ENCODE peak calls at places on chromosomes 6 and 20, in ten cellular contexts. X, H, B, V, E, U, S, M, D and F are unnamed samples. For H3K36me3, the result is how much of the 10 kb centered on the place peaks cover.

GRCh38 chr6:38799529-38800184 is 84.5 kb downstream of the DNAH8 start:
- DNase-seq in S (no peak), E (no peak), U (no peak), X (no peak), M (no peak), V (no peak), D (no peak), H (no peak), B (no peak), F (no peak)

GRCh38 chr6:153001767-153002612 is 519 bp downstream of the MTRF1L start:
- DNase-seq in X (no peak), B (no peak), H (no peak), U (no peak), E (no peak), S (no peak), D (no peak), V (no peak), M (no peak), F (peak)

GRCh38 chr6:166687538-166688259 is 60.6 kb upstream of the RPS6KA2 start:
- DNase-seq in S (no peak), H (peak), V (no peak), X (no peak), U (no peak), M (no peak), D (no peak), B (no peak), E (no peak), F (no peak)

GRCh38 chr20:62726276-62726675 is 17.6 kb downstream of the NTSR1 start:
- DNase-seq in D (no peak), M (no peak), X (no peak), E (no peak), S (no peak), H (no peak), U (no peak), B (no peak), V (no peak), F (no peak)

GRCh38 chr6:13488015-13488895 is 855 bp upstream of the GFOD1 start:
- DNase-seq in M (no peak), V (peak), U (no peak), D (peak), E (peak), H (no peak), B (peak), X (peak), S (no peak), F (no peak)

GRCh38 chr6:47836046-47836445 is 54.2 kb downstream of the OPN5 start:
- DNase-seq in U (no peak), H (no peak), D (no peak), B (no peak), S (no peak), M (no peak), V (no peak), X (no peak), E (no peak), F (no peak)

GRCh38 chr6:167221408-167222201 is 63.8 kb upstream of the GPR31 start:
- DNase-seq in X (no peak), M (no peak), D (no peak), S (peak), B (no peak), E (no peak), U (no peak), H (no peak), V (no peak), F (no peak)

GRCh38 chr6:13229205-13230085 is 98.9 kb downstream of the TBC1D7 start:
- DNase-seq in M (peak), S (no peak), D (no peak), U (no peak), V (peak), X (no peak), H (no peak), B (peak), E (no peak), F (peak)

GRCh38 chr6:145483191-145483996 is 251.9 kb downstream of the EPM2A start:
- DNase-seq in M (no peak), U (no peak), E (no peak), D (no peak), S (no peak), H (no peak), B (peak), V (no peak), X (no peak), F (no peak)

GRCh38 chr6:149642829-149643580 is 5.5 kb downstream of the KATNA1 start:
- DNase-seq in H (no peak), X (no peak), E (no peak), V (no peak), B (peak), S (no peak), U (no peak), M (no peak), D (no peak), F (no peak)

GRCh38 chr6:143429970-143430369 is 20.5 kb downstream of the ADAT2 start:
- DNase-seq in X (no peak), H (no peak), E (no peak), B (no peak), V (no peak), D (no peak), M (no peak), S (no peak), U (no peak), F (no peak)

GRCh38 chr6:144149894-144150672 is at the start of gene STX11:
- DNase-seq in M (peak), X (peak), H (peak), S (peak), E (peak), U (no peak), B (peak), V (peak), D (peak), F (peak)

GRCh38 chr6:113719056-113719455 is 138.1 kb upstream of the MARCKS start:
- DNase-seq in U (no peak), V (no peak), D (no peak), H (no peak), S (no peak), E (no peak), M (no peak), B (no peak), X (no peak), F (no peak)

GRCh38 chr6:36827261-36828079 is 11.8 kb downstream of the CPNE5 start:
- DNase-seq in U (no peak), V (no peak), H (no peak), B (peak), S (no peak), E (peak), M (no peak), D (no peak), X (peak), F (no peak)

GRCh38 chr20:61288331-61288784 is 36.3 kb downstream of the CDH4 start:
- DNase-seq in M (no peak), V (no peak), B (no peak), S (no peak), H (peak), E (no peak), D (no peak), U (no peak), X (no peak), F (no peak)

GRCh38 chr6:5054427-5054873 is 30.7 kb upstream of the PPP1R3G start:
- DNase-seq in U (no peak), D (no peak), V (no peak), H (no peak), X (no peak), S (no peak), M (no peak), B (peak), E (no peak), F (no peak)

GRCh38 chr6:116500969-116501433 is 10.4 kb upstream of the CALHM5 start:
- DNase-seq in B (peak), H (no peak), E (no peak), U (no peak), V (no peak), X (no peak), D (no peak), S (no peak), M (no peak), F (no peak)

GRCh38 chr6:85360794-85361642 is 88.9 kb upstream of the NT5E start:
- DNase-seq in V (no peak), X (peak), M (no peak), D (no peak), B (peak), E (peak), U (peak), H (no peak), S (peak), F (no peak)

GRCh38 chr6:167898673-167899311 is 72.1 kb downstream of the AFDN start:
- DNase-seq in B (peak), H (no peak), E (no peak), M (no peak), D (no peak), V (no peak), U (no peak), X (no peak), S (no peak), F (no peak)

GRCh38 chr6:75609639-75610590 is 8.2 kb downstream of the SENP6 start:
- DNase-seq in V (no peak), B (peak), D (no peak), M (no peak), X (no peak), E (no peak), S (no peak), U (no peak), H (no peak), F (no peak)

GRCh38 chr6:16316741-16317251 is 78.4 kb downstream of the GMPR start:
- DNase-seq in S (no peak), V (no peak), M (no peak), H (no peak), X (no peak), B (peak), U (no peak), D (no peak), E (peak), F (no peak)

GRCh38 chr6:54958446-54958845 is 111.9 kb downstream of the FAM83B start:
- DNase-seq in X (no peak), S (no peak), D (no peak), H (no peak), U (no peak), E (no peak), B (no peak), M (no peak), V (no peak), F (no peak)

GRCh38 chr20:19784511-19785172 is 26.6 kb downstream of the RIN2 start:
- DNase-seq in S (peak), D (peak), B (peak), V (peak), M (peak), X (peak), H (peak), E (peak), U (no peak), F (no peak)

GRCh38 chr6:113449051-113449450 is 408.1 kb upstream of the MARCKS start:
- DNase-seq in H (no peak), S (no peak), U (no peak), M (no peak), E (no peak), B (no peak), D (no peak), V (no peak), X (no peak), F (no peak)

GRCh38 chr20:61959301-61959700 is 106.4 kb downstream of the TAF4 start:
- DNase-seq in S (no peak), H (peak), D (no peak), X (no peak), V (peak), M (no peak), U (no peak), B (no peak), E (peak), F (no peak)

GRCh38 chr6:4581468-4582420 is 194.5 kb upstream of the CDYL start:
- DNase-seq in S (no peak), M (no peak), H (no peak), B (peak), D (no peak), V (no peak), U (no peak), X (no peak), E (no peak), F (no peak)

GRCh38 chr6:53510751-53511150 is 34.1 kb downstream of the GCLC start:
- DNase-seq in U (no peak), M (no peak), X (no peak), S (no peak), V (no peak), B (no peak), D (no peak), H (no peak), E (no peak), F (no peak)

GRCh38 chr6:53513519-53513966 is 31.4 kb downstream of the GCLC start:
- DNase-seq in B (no peak), M (no peak), E (no peak), X (no peak), D (no peak), S (no peak), U (no peak), V (no peak), H (no peak), F (no peak)

GRCh38 chr6:53512631-53513030 is 32.3 kb downstream of the GCLC start:
- DNase-seq in S (no peak), D (no peak), V (no peak), X (no peak), H (no peak), E (no peak), U (no peak), M (no peak), B (no peak), F (no peak)

GRCh38 chr6:53514677-53515076 is 30.2 kb downstream of the GCLC start:
- DNase-seq in S (no peak), B (no peak), D (no peak), X (no peak), E (no peak), H (no peak), U (no peak), M (no peak), V (no peak), F (no peak)

GRCh38 chr6:53513056-53513455 is 31.8 kb downstream of the GCLC start:
- DNase-seq in S (no peak), E (no peak), M (no peak), U (no peak), V (no peak), B (no peak), D (no peak), H (no peak), X (no peak), F (no peak)
- H3K36me3 ChIP-seq in S (under half), E (under half), M (under half), U (under half), V (under half), B (under half), D (under half), H (under half), X (under half), F (under half)

GRCh38 chr20:911882-912600 is 4.1 kb downstream of the ANGPT4 start:
- DNase-seq in V (no peak), S (no peak), H (peak), M (no peak), D (no peak), E (no peak), B (no peak), X (no peak), U (no peak), F (no peak)
- TF ChIP-seq CTCF in V (no peak), S (no peak), H (peak), M (no peak), D (no peak), E (no peak), B (no peak), X (no peak), U (no peak), F (peak)

GRCh38 chr6:159976844-159977241 is 8.0 kb downstream of the IGF2R start:
- DNase-seq in B (no peak), U (no peak), D (no peak), V (no peak), E (no peak), X (no peak), S (no peak), M (no peak), H (no peak), F (no peak)

GRCh38 chr6:159980474-159980873 is 11.6 kb downstream of the IGF2R start:
- DNase-seq in X (no peak), M (no peak), B (no peak), D (no peak), E (no peak), S (no peak), V (no peak), U (no peak), H (no peak), F (no peak)

GRCh38 chr6:159977242-159978214 is 8.6 kb downstream of the IGF2R start:
- DNase-seq in V (peak), B (peak), E (peak), U (no peak), S (peak), H (no peak), X (no peak), D (peak), M (no peak), F (no peak)

GRCh38 chr6:159979136-159979874 is 10.4 kb downstream of the IGF2R start:
- DNase-seq in E (peak), X (no peak), M (peak), V (no peak), B (peak), S (no peak), U (no peak), D (peak), H (no peak), F (peak)

GRCh38 chr6:159978291-159979135 is 9.6 kb downstream of the IGF2R start:
- DNase-seq in S (no peak), X (no peak), M (peak), E (no peak), D (no peak), H (no peak), V (no peak), B (no peak), U (no peak), F (peak)
- H3K4me3 ChIP-seq in S (peak), X (no peak), M (peak), E (no peak), D (no peak), H (no peak), V (no peak), B (no peak), U (peak), F (peak)

DNA sequence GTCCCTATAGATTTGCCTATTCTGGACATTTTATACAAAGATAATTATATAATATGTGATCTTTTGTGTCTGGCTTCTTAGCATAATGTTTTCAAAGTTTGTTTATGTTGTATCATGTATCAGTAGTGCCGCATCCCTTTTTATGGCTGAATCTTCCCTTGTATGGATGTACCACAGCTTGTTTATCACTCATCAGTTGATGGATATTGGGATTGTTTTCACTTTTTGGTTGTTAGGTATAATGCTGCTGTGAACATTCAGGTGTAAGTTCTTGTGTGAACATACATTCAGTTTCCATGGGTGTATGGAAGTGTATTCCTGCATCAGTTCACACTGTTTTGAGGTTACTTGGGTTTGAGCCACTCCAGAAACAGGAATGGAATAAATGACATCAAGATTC is 4.3 kb downstream of the TM9SF4 start:
- DNase-seq in E (no peak), U (no peak), H (no peak), S (no peak), D (no peak), M (no peak), B (no peak), V (no peak), X (no peak), F (no peak)
- H3K36me3 ChIP-seq in E (under half), U (under half), H (under half), S (under half), D (under half), M (under half), B (under half), V (under half), X (under half), F (under half)

GRCh38 chr20:33576432-33576883 is 85.7 kb upstream of the C20orf144 start:
- DNase-seq in V (no peak), X (no peak), H (no peak), U (no peak), E (no peak), M (no peak), S (no peak), B (peak), D (no peak), F (no peak)
- TF ChIP-seq CTCF in V (no peak), X (no peak), H (peak), U (no peak), E (no peak), M (no peak), S (no peak), B (peak), D (no peak), F (no peak)

DNA sequence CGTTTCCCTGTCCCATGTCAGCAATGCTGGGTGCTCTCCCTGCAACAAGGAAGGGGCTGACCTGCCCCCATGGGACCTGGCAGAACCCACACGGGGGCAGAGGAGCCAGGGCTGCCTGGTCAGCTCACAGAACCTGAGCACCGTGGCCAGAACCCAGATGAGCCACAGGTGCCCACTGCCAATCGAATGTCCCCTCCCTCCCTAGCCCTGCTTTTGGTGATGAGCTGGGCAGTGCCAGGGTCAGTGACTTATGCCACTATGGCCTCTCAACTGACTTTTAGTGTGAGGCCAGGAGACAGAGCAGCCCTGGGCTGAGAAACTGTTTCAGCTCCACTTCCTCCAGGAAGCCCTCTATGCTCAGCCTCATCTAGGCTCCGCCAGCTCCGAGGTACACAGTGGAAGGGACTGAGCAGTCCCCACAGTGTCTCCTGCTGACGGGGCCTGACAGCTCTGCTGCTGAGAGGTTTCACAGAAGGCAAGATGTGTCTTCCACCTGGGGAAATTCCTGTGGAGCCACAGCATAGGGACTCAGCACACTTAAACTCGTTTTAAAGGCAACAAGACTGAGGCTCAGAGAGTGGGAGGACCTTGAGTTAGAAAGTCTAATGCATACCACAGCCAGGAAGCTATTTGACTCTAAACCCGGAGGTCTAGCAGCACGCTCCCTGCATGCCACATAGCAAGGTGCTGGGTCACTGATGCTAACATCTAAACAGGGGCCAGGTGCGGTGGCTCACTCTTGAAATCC is 6.9 kb downstream of the ADA start:
- DNase-seq in B (no peak), V (no peak), U (no peak), H (no peak), D (no peak), M (peak), S (no peak), E (no peak), X (no peak), F (peak)
- H3K4me3 ChIP-seq in B (no peak), V (no peak), U (no peak), H (no peak), D (no peak), M (peak), S (no peak), E (no peak), X (no peak), F (no peak)

DNA sequence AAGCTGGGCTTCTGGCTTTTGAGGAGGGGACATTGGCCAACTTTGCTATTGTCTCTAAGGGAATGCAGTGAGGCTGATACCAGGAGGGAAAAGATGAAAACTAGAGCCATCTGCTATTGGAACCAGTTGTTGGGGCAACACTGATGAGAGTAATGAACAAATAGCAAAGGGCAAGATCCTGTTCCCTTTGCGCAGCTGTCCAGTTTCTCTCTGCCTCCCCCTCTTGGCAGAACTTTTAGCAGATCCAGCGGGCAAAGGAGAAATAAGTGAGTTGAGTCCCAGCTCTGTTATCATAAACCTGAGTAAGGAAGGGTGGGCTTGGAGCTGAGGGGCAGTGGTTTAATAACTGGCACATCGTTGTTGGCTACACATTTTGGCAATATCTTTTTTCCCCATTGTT is 126.8 kb downstream of the AKAP7 start:
- DNase-seq in U (no peak), B (no peak), V (no peak), D (no peak), M (no peak), S (no peak), E (no peak), H (no peak), X (no peak), F (no peak)
- H3K36me3 ChIP-seq in U (under half), B (under half), V (under half), D (under half), M (under half), S (under half), E (under half), H (under half), X (under half), F (under half)

GRCh38 chr20:9503530-9504251 is 10.7 kb upstream of the LAMP5 start:
- DNase-seq in U (no peak), D (no peak), S (no peak), M (no peak), E (no peak), X (no peak), B (peak), V (no peak), H (no peak), F (no peak)
- TF ChIP-seq CTCF in U (no peak), D (no peak), S (no peak), M (peak), E (no peak), X (no peak), B (no peak), V (no peak), H (peak), F (peak)